ENCODE peak calls at places on chromosomes 13 and 19, in six cellular contexts. R, K, V, C, F and Z are unnamed samples.

GRCh38 chr13:113753171-113753570 is 5.9 kb upstream of the TMEM255B start:
- ATAC-seq in F (no peak), R (no peak), C (no peak), V (no peak), K (no peak), Z (no peak)

GRCh38 chr13:49140910-49141611 is 79.1 kb upstream of the MLNR start:
- ATAC-seq in K (no peak), F (no peak), R (no peak), C (peak; percentile 22), V (no peak), Z (no peak)

GRCh38 chr19:2974342-2974932 is 2.9 kb upstream of the TLE6 start:
- ATAC-seq in F (peak; percentile 32), C (no peak), K (no peak), R (no peak), V (no peak), Z (no peak)

GRCh38 chr19:48249502-48250014 is 6.2 kb downstream of the CARD8 start:
- ATAC-seq in R (no peak), F (peak; percentile 94), V (no peak), C (peak; percentile 81), K (no peak), Z (peak; percentile 70)

GRCh38 chr13:113415825-113416224 is 37.5 kb downstream of the ADPRHL1 start:
- ATAC-seq in V (no peak), K (no peak), R (no peak), F (no peak), C (no peak), Z (no peak)

GRCh38 chr13:110366733-110367132 is 59.6 kb downstream of the COL4A2 start:
- ATAC-seq in K (peak; percentile 23), C (no peak), V (no peak), F (no peak), R (no peak), Z (no peak)

GRCh38 chr19:3272952-3273351 is 48.5 kb downstream of the CELF5 start:
- ATAC-seq in K (no peak), C (no peak), F (no peak), V (no peak), R (no peak), Z (no peak)

GRCh38 chr13:111912991-111913781 is 153.8 kb upstream of the SOX1 start:
- ATAC-seq in C (no peak), R (no peak), V (no peak), K (no peak), F (no peak), Z (no peak)

GRCh38 chr13:72792640-72793039 is 10.7 kb downstream of the PIBF1 start:
- ATAC-seq in F (no peak), V (no peak), K (no peak), R (no peak), C (no peak), Z (no peak)

GRCh38 chr13:45512148-45512498 is 47.4 kb downstream of the COG3 start:
- ATAC-seq in K (peak; percentile 78), R (peak; percentile 33), F (no peak), C (no peak), V (no peak), Z (no peak)

GRCh38 chr19:33815410-33816340 is 19.0 kb downstream of the KCTD15 start:
- ATAC-seq in V (no peak), C (no peak), R (no peak), F (no peak), K (no peak), Z (no peak)

GRCh38 chr13:80141114-80141849 is 199.6 kb downstream of the SPRY2 start:
- ATAC-seq in F (peak; percentile 38), R (no peak), V (peak; percentile 93), K (no peak), C (peak; percentile 54), Z (peak; percentile 50)

GRCh38 chr13:79456656-79457365 is 24.1 kb upstream of the NDFIP2 start:
- ATAC-seq in C (no peak), R (no peak), V (no peak), K (no peak), F (no peak), Z (no peak)

GRCh38 chr19:46536391-46536790 is 40.7 kb upstream of the PNMA8B start:
- ATAC-seq in C (no peak), F (no peak), K (no peak), V (no peak), R (no peak), Z (no peak)

GRCh38 chr13:20518652-20519051 is 7.0 kb downstream of the CRYL1 start:
- ATAC-seq in F (no peak), R (no peak), V (no peak), K (no peak), C (no peak), Z (no peak)

DNA sequence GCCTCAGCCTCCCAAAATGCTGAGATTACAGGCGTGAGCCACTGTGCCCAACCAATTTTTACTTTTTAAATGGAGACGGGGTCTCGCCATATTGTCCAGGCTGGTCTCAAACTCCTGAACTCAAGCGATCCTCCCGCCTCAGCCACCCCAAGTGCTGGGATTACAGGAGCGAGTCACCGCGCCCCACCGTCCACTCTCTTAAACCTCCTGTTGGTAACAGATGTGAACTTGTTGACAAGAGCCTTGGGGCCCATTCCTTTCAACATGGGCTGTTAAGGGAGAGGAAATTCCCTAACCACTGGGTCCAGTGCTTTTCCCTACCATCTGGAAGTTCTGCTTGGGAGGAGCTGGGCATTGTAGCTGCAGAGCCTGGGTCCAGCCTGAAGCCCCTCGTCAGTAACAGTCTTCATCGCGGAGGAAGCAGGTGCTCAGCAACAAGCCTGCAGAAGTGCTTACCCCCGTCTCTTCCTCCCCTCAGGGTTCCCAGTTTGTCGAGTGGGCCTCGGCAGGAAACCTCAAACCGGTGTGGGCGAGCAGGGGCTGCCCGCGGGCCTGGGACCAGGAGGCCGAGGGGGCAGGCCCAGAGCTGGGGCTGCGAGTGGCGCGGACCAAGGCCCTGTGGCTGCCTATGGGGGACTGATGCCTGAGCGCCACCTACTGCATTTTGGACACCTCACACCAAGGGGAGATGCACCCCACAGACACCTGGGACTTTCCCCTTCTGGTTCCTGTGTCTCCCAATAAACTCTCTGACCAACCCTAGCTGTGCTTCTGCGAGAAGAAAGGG is 4.0 kb upstream of the FLT3LG start:
- ATAC-seq in C (no peak), F (peak; percentile 23), R (no peak), K (no peak), V (no peak), Z (no peak)
- TF ChIP-seq CTCF in C (no peak), F (no peak), R (no peak), K (peak; percentile 50), V (no peak), Z (no peak)

GRCh38 chr13:81929988-81930387 is 1589.1 kb upstream of the SPRY2 start:
- ATAC-seq in R (peak; percentile 54), V (no peak), K (peak; percentile 43), F (no peak), C (no peak), Z (no peak)
- TF ChIP-seq CTCF in R (peak; percentile 63), V (no peak), K (peak; percentile 53), F (peak; percentile 29), C (no peak), Z (no peak)

GRCh38 chr13:108086678-108087077 is 128.7 kb downstream of the LIG4 start:
- ATAC-seq in K (no peak), R (no peak), C (no peak), V (peak; percentile 62), F (no peak), Z (no peak)
- TF ChIP-seq CTCF in K (no peak), R (peak; percentile 25), C (no peak), V (peak; percentile 32), F (no peak), Z (no peak)

DNA sequence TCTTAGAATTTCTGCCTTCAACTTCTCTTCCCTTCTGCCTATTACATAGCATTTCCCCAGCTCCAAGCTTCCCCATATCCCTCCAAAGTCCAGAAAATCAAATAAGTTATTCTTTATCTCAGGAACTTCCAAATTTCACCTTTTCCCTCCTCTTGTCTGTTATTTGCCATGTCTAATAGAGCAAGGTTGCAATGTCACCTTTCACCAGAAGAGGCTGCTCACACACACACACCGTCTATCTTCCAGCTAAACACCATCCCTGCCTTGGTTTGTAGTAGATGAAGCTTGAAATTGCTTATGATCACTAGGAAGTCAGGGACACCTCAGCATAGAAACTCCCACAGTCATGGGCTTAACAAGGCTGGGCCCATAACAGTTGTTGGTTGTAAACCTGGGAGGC is 48.4 kb downstream of the ZNRF4 start:
- ATAC-seq in V (no peak), F (no peak), R (no peak), K (no peak), C (no peak), Z (no peak)
- TF ChIP-seq CTCF in V (no peak), F (no peak), R (no peak), K (peak; percentile 38), C (no peak), Z (no peak)

GRCh38 chr19:37905936-37906867 is at the start of gene WDR87:
- ATAC-seq in V (no peak), K (no peak), R (peak; percentile 18), F (peak; percentile 67), C (peak; percentile 59), Z (no peak)
- TF ChIP-seq CTCF in V (no peak), K (peak; percentile 47), R (peak; percentile 26), F (no peak), C (no peak), Z (no peak)

DNA sequence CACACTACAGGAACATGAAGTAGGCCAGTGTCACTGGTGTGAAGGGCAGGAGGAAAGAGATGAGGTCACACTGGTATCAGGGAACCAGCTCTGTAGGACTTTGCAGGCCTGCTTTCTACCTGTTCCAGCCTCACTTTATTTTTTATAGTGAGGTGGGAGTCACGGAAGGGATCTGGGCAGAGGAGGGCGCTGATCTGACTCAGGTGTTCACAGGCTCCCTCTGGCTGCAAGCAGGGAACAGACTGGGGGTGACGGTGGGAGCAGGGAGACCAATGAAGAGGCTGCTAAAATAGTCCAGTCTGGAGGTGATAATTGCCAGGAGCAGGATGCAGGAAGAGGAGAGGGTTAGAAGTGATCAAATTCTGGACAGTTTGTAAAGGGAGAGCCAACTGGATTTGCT is 2.8 kb downstream of the THAP8 start:
- ATAC-seq in F (no peak), R (no peak), V (no peak), K (no peak), C (no peak), Z (no peak)
- TF ChIP-seq CTCF in F (no peak), R (peak; percentile 32), V (peak; percentile 23), K (peak; percentile 47), C (no peak), Z (no peak)